ENCODE peak calls at places on chromosomes 4 and X, in six cellular contexts. One of them, this sample, is unnamed.

GRCh38 chrX:85499400-85499799 is 119.9 kb upstream of the POF1B start:
- DNase-seq in fibroblast of mammary gland: no peak
- DNase-seq in choroid plexus epithelial cell: no peak
- DNase-seq in HCT116: no peak
- DNase-seq in NCI-H2029: no peak
- DNase-seq in astrocyte of the cerebellum: no peak
- DNase-seq in this sample: peak; percentile 38

GRCh38 chr4:184848510-184848909 is 22.7 kb upstream of the ACSL1 start:
- DNase-seq in fibroblast of mammary gland: no peak
- DNase-seq in choroid plexus epithelial cell: no peak
- DNase-seq in HCT116: no peak
- DNase-seq in NCI-H2029: no peak
- DNase-seq in astrocyte of the cerebellum: no peak
- DNase-seq in this sample: no peak

GRCh38 chr4:8323947-8324555 is 54.5 kb downstream of the HTRA3 start:
- DNase-seq in fibroblast of mammary gland: no peak
- DNase-seq in choroid plexus epithelial cell: no peak
- DNase-seq in HCT116: no peak
- DNase-seq in NCI-H2029: no peak
- DNase-seq in astrocyte of the cerebellum: no peak
- DNase-seq in this sample: no peak

GRCh38 chrX:150696836-150697235 is 3.6 kb downstream of the MTMR1 start:
- DNase-seq in fibroblast of mammary gland: no peak
- DNase-seq in choroid plexus epithelial cell: no peak
- DNase-seq in HCT116: no peak
- DNase-seq in NCI-H2029: no peak
- DNase-seq in astrocyte of the cerebellum: no peak
- DNase-seq in this sample: no peak

GRCh38 chr4:67036791-67037190 is 508.5 kb downstream of the CENPC start:
- DNase-seq in fibroblast of mammary gland: no peak
- DNase-seq in choroid plexus epithelial cell: no peak
- DNase-seq in HCT116: no peak
- DNase-seq in NCI-H2029: no peak
- DNase-seq in astrocyte of the cerebellum: no peak
- DNase-seq in this sample: no peak

GRCh38 chrX:38968817-38969216 is 167.6 kb downstream of the MID1IP1 start:
- DNase-seq in fibroblast of mammary gland: no peak
- DNase-seq in choroid plexus epithelial cell: no peak
- DNase-seq in HCT116: no peak
- DNase-seq in NCI-H2029: no peak
- DNase-seq in astrocyte of the cerebellum: no peak
- DNase-seq in this sample: no peak

GRCh38 chr4:7761312-7761711 is 178.3 kb downstream of the AFAP1 start:
- DNase-seq in fibroblast of mammary gland: no peak
- DNase-seq in choroid plexus epithelial cell: no peak
- DNase-seq in HCT116: no peak
- DNase-seq in NCI-H2029: no peak
- DNase-seq in astrocyte of the cerebellum: no peak
- DNase-seq in this sample: no peak

GRCh38 chr4:6742989-6743388 is 27.0 kb downstream of the BLOC1S4 start:
- DNase-seq in fibroblast of mammary gland: no peak
- DNase-seq in choroid plexus epithelial cell: no peak
- DNase-seq in HCT116: no peak
- DNase-seq in NCI-H2029: no peak
- DNase-seq in astrocyte of the cerebellum: no peak
- DNase-seq in this sample: no peak

GRCh38 chr4:84971319-84971932 is 4.9 kb upstream of the WDFY3 start:
- DNase-seq in fibroblast of mammary gland: peak; percentile 77
- DNase-seq in choroid plexus epithelial cell: peak; percentile 82
- DNase-seq in HCT116: peak; percentile 26
- DNase-seq in NCI-H2029: peak; percentile 3
- DNase-seq in astrocyte of the cerebellum: peak; percentile 45
- DNase-seq in this sample: no peak

GRCh38 chr4:40192286-40193017 is 4.4 kb upstream of the RHOH start:
- DNase-seq in fibroblast of mammary gland: peak; percentile 57
- DNase-seq in choroid plexus epithelial cell: no peak
- DNase-seq in HCT116: no peak
- DNase-seq in NCI-H2029: no peak
- DNase-seq in astrocyte of the cerebellum: no peak
- DNase-seq in this sample: no peak

GRCh38 chrX:40109288-40110008 is 11.7 kb upstream of the BCOR start:
- DNase-seq in fibroblast of mammary gland: peak; percentile 53
- DNase-seq in choroid plexus epithelial cell: peak; percentile 73
- DNase-seq in HCT116: no peak
- DNase-seq in NCI-H2029: peak; percentile 56
- DNase-seq in astrocyte of the cerebellum: no peak
- DNase-seq in this sample: no peak

GRCh38 chrX:22666441-22666840 is 333.3 kb upstream of the DDX53 start:
- DNase-seq in fibroblast of mammary gland: peak; percentile 61
- DNase-seq in choroid plexus epithelial cell: peak; percentile 68
- DNase-seq in HCT116: peak; percentile 42
- DNase-seq in NCI-H2029: no peak
- DNase-seq in astrocyte of the cerebellum: no peak
- DNase-seq in this sample: no peak

GRCh38 chr4:8322794-8323704 is 53.5 kb downstream of the HTRA3 start:
- DNase-seq in fibroblast of mammary gland: no peak
- DNase-seq in choroid plexus epithelial cell: no peak
- DNase-seq in HCT116: no peak
- DNase-seq in NCI-H2029: no peak
- DNase-seq in astrocyte of the cerebellum: no peak
- DNase-seq in this sample: no peak

GRCh38 chr4:115489284-115489683 is 375.9 kb upstream of the NDST4 start:
- DNase-seq in fibroblast of mammary gland: no peak
- DNase-seq in choroid plexus epithelial cell: no peak
- DNase-seq in HCT116: no peak
- DNase-seq in NCI-H2029: no peak
- DNase-seq in astrocyte of the cerebellum: no peak
- DNase-seq in this sample: no peak

GRCh38 chr4:56731857-56732256 is 50.8 kb upstream of the HOPX start:
- DNase-seq in fibroblast of mammary gland: no peak
- DNase-seq in choroid plexus epithelial cell: no peak
- DNase-seq in HCT116: no peak
- DNase-seq in NCI-H2029: no peak
- DNase-seq in astrocyte of the cerebellum: no peak
- DNase-seq in this sample: no peak

GRCh38 chrX:78522601-78523000 is 136.5 kb downstream of the RTL3 start:
- DNase-seq in fibroblast of mammary gland: no peak
- DNase-seq in choroid plexus epithelial cell: no peak
- DNase-seq in HCT116: no peak
- DNase-seq in NCI-H2029: no peak
- DNase-seq in astrocyte of the cerebellum: no peak
- DNase-seq in this sample: no peak

GRCh38 chr4:61805979-61806378 is 605.9 kb downstream of the ADGRL3 start:
- DNase-seq in fibroblast of mammary gland: no peak
- DNase-seq in choroid plexus epithelial cell: peak; percentile 22
- DNase-seq in HCT116: no peak
- DNase-seq in NCI-H2029: no peak
- DNase-seq in astrocyte of the cerebellum: peak; percentile 15
- DNase-seq in this sample: no peak

GRCh38 chr4:152193059-152193458 is 342.8 kb downstream of the FBXW7 start:
- DNase-seq in fibroblast of mammary gland: no peak
- DNase-seq in choroid plexus epithelial cell: no peak
- DNase-seq in HCT116: no peak
- DNase-seq in NCI-H2029: no peak
- DNase-seq in astrocyte of the cerebellum: no peak
- DNase-seq in this sample: no peak

GRCh38 chr4:52573551-52573950 is 85.5 kb downstream of the USP46 start:
- DNase-seq in fibroblast of mammary gland: no peak
- DNase-seq in choroid plexus epithelial cell: no peak
- DNase-seq in HCT116: no peak
- DNase-seq in NCI-H2029: peak; percentile 10
- DNase-seq in astrocyte of the cerebellum: no peak
- DNase-seq in this sample: no peak

GRCh38 chr4:188372856-188373255 is 233.6 kb downstream of the TRIML1 start:
- DNase-seq in fibroblast of mammary gland: peak; percentile 50
- DNase-seq in choroid plexus epithelial cell: no peak
- DNase-seq in HCT116: peak; percentile 67
- DNase-seq in NCI-H2029: peak; percentile 12
- DNase-seq in astrocyte of the cerebellum: no peak
- DNase-seq in this sample: no peak

GRCh38 chr4:19406789-19407188 is 844.9 kb upstream of the SLIT2 start:
- DNase-seq in fibroblast of mammary gland: no peak
- DNase-seq in choroid plexus epithelial cell: no peak
- DNase-seq in HCT116: no peak
- DNase-seq in NCI-H2029: no peak
- DNase-seq in astrocyte of the cerebellum: no peak
- DNase-seq in this sample: no peak

GRCh38 chrX:97021680-97022079 is 138.0 kb downstream of the RPA4 start:
- DNase-seq in fibroblast of mammary gland: peak; percentile 10
- DNase-seq in choroid plexus epithelial cell: peak; percentile 54
- DNase-seq in HCT116: no peak
- DNase-seq in NCI-H2029: no peak
- DNase-seq in astrocyte of the cerebellum: no peak
- DNase-seq in this sample: no peak

This sample was measured in keratinocyte.